ENCODE peak calls at places on chromosomes 16 and 17, in ten cellular contexts. S, Y, H, T, G, A, M, L, C and J are unnamed samples.

GRCh38 chr16:57544129-57544653 is 1.7 kb downstream of the ADGRG5 start:
- DNase-seq in S (no peak), Y (no peak), A (no peak), C (no peak), T (no peak), M (no peak), G (no peak), L (no peak), H (peak), J (no peak)

GRCh38 chr16:5951486-5951885 is 853.9 kb upstream of the EEF2KMT start:
- DNase-seq in L (no peak), A (no peak), Y (no peak), T (no peak), H (no peak), S (no peak), C (no peak), M (peak), G (no peak), J (no peak)

GRCh38 chr17:8375738-8376259 is 705 bp downstream of the KRABD2 start:
- DNase-seq in S (no peak), T (no peak), M (peak), A (no peak), L (no peak), Y (no peak), G (peak), H (no peak), C (peak), J (no peak)

GRCh38 chr16:1812732-1813163 is 13.9 kb downstream of the HAGH start:
- DNase-seq in S (no peak), H (no peak), M (peak), Y (peak), T (peak), C (peak), L (peak), A (peak), G (peak), J (peak)

GRCh38 chr17:17313350-17313991 is 10.3 kb downstream of the NT5M start:
- DNase-seq in G (peak), Y (peak), S (no peak), C (no peak), T (peak), M (peak), A (peak), L (peak), H (no peak), J (peak)

GRCh38 chr16:84982434-84982833 is 28.9 kb downstream of the ZDHHC7 start:
- DNase-seq in T (no peak), G (no peak), S (no peak), L (no peak), A (no peak), H (no peak), M (no peak), Y (no peak), C (no peak), J (no peak)

GRCh38 chr16:56639045-56639444 is 579 bp downstream of the MT1A start:
- DNase-seq in S (no peak), M (no peak), L (no peak), A (no peak), T (no peak), H (no peak), C (peak), G (no peak), Y (no peak), J (no peak)

GRCh38 chr17:78281249-78281865 is 49.9 kb downstream of the TMEM235 start:
- DNase-seq in M (no peak), H (no peak), Y (no peak), T (no peak), G (no peak), S (no peak), A (no peak), L (no peak), C (no peak), J (no peak)

GRCh38 chr17:45296833-45297124 is 20.0 kb downstream of the MAP3K14 start:
- DNase-seq in Y (no peak), G (peak), C (peak), T (no peak), A (no peak), L (no peak), M (no peak), H (no peak), S (no peak), J (no peak)

GRCh38 chr17:15213381-15214087 is 51.6 kb downstream of the PMP22 start:
- DNase-seq in Y (no peak), M (peak), A (no peak), G (peak), C (no peak), T (no peak), S (no peak), H (no peak), L (peak), J (no peak)

GRCh38 chr16:65666132-65666869 is 544.4 kb upstream of the CDH11 start:
- DNase-seq in Y (no peak), T (no peak), M (peak), G (no peak), A (no peak), H (no peak), C (peak), S (no peak), L (no peak), J (no peak)

GRCh38 chr16:77782694-77783093 is 5.7 kb upstream of the VAT1L start:
- DNase-seq in G (no peak), H (no peak), S (no peak), A (no peak), C (no peak), M (peak), T (no peak), Y (no peak), L (peak), J (no peak)

GRCh38 chr17:57488856-57489255 is 232.5 kb downstream of the MSI2 start:
- DNase-seq in A (peak), S (peak), H (no peak), T (no peak), M (no peak), G (no peak), C (no peak), Y (no peak), L (no peak), J (no peak)

GRCh38 chr17:33154869-33155455 is 138.1 kb downstream of the ASIC2 start:
- DNase-seq in L (no peak), M (no peak), T (no peak), A (no peak), C (no peak), G (no peak), H (no peak), S (no peak), Y (no peak), J (no peak)

GRCh38 chr17:62876063-62876462 is 67.9 kb upstream of the MARCHF10 start:
- DNase-seq in M (peak), H (no peak), A (no peak), S (no peak), L (peak), T (no peak), C (no peak), G (peak), Y (no peak), J (no peak)

GRCh38 chr16:9521749-9522370 is 430.4 kb downstream of the HAPSTR1 start:
- DNase-seq in C (no peak), G (no peak), T (no peak), Y (no peak), H (no peak), A (no peak), S (no peak), M (no peak), L (no peak), J (no peak)

GRCh38 chr16:30068750-30069574 is 3.4 kb downstream of the ALDOA start:
- DNase-seq in C (no peak), A (no peak), M (peak), T (peak), Y (no peak), L (peak), H (no peak), G (peak), S (no peak), J (no peak)

GRCh38 chr17:66126231-66126630 is 65.7 kb downstream of the CEP112 start:
- DNase-seq in H (no peak), L (peak), S (no peak), A (no peak), C (no peak), G (peak), Y (no peak), T (no peak), M (peak), J (no peak)

GRCh38 chr16:11149011-11149616 is 106.9 kb downstream of the SOCS1 start:
- DNase-seq in Y (no peak), T (no peak), G (peak), C (no peak), A (no peak), M (no peak), S (no peak), L (peak), H (no peak), J (peak)

GRCh38 chr16:20398603-20399002 is 5.9 kb downstream of the PDILT start:
- DNase-seq in A (no peak), L (no peak), T (no peak), H (no peak), C (no peak), Y (no peak), S (no peak), G (no peak), M (no peak), J (no peak)

GRCh38 chr17:51275381-51275780 is 15.0 kb downstream of the UTP18 start:
- DNase-seq in A (no peak), Y (no peak), G (peak), L (peak), M (no peak), H (no peak), C (no peak), S (no peak), T (no peak), J (no peak)

GRCh38 chr17:30958187-30958586 is 12.7 kb upstream of the RNF135 start:
- DNase-seq in S (no peak), M (no peak), H (no peak), C (no peak), A (no peak), G (peak), L (peak), T (no peak), Y (no peak), J (no peak)

GRCh38 chr17:50348522-50349240 is 2.8 kb downstream of the XYLT2 start:
- DNase-seq in A (no peak), H (no peak), G (peak), T (no peak), M (peak), C (no peak), S (no peak), Y (no peak), L (peak), J (peak)

GRCh38 chr16:64440005-64440404 is 681.9 kb downstream of the CDH11 start:
- DNase-seq in A (no peak), L (peak), M (no peak), S (no peak), H (no peak), Y (no peak), T (no peak), C (no peak), G (no peak), J (no peak)

GRCh38 chr17:11047228-11047627 is 193.8 kb upstream of the SHISA6 start:
- DNase-seq in T (no peak), L (no peak), S (no peak), A (no peak), Y (no peak), G (no peak), C (no peak), H (no peak), M (no peak), J (no peak)
- TF ChIP-seq CTCF in T (no peak), L (no peak), S (no peak), A (no peak), Y (no peak), G (no peak), C (no peak), H (no peak), M (no peak), J (no peak)

GRCh38 chr16:27269300-27270150 is 953 bp upstream of the NSMCE1 start:
- DNase-seq in M (no peak), A (no peak), H (no peak), Y (no peak), L (no peak), S (no peak), C (no peak), T (no peak), G (no peak), J (no peak)

GRCh38 chr16:27270389-27270788 is 1.8 kb upstream of the NSMCE1 start:
- DNase-seq in M (no peak), C (no peak), G (no peak), H (no peak), S (no peak), L (no peak), Y (no peak), A (no peak), T (no peak), J (no peak)

GRCh38 chr16:27265982-27266381 is 2.6 kb downstream of the NSMCE1 start:
- DNase-seq in S (no peak), A (no peak), Y (no peak), H (no peak), T (no peak), L (no peak), M (no peak), G (no peak), C (no peak), J (no peak)

GRCh38 chr16:27267037-27267677 is 1.4 kb downstream of the NSMCE1 start:
- DNase-seq in L (no peak), Y (no peak), G (no peak), C (no peak), T (no peak), M (no peak), H (no peak), A (no peak), S (no peak), J (no peak)

GRCh38 chr16:27268376-27269299 is at the start of gene NSMCE1:
- DNase-seq in Y (peak), T (peak), M (peak), A (peak), G (peak), C (peak), L (peak), H (peak), S (peak), J (peak)
- TF ChIP-seq CTCF in Y (no peak), T (no peak), M (peak), A (peak), G (no peak), C (no peak), L (peak), H (peak), S (peak), J (peak)

DNA sequence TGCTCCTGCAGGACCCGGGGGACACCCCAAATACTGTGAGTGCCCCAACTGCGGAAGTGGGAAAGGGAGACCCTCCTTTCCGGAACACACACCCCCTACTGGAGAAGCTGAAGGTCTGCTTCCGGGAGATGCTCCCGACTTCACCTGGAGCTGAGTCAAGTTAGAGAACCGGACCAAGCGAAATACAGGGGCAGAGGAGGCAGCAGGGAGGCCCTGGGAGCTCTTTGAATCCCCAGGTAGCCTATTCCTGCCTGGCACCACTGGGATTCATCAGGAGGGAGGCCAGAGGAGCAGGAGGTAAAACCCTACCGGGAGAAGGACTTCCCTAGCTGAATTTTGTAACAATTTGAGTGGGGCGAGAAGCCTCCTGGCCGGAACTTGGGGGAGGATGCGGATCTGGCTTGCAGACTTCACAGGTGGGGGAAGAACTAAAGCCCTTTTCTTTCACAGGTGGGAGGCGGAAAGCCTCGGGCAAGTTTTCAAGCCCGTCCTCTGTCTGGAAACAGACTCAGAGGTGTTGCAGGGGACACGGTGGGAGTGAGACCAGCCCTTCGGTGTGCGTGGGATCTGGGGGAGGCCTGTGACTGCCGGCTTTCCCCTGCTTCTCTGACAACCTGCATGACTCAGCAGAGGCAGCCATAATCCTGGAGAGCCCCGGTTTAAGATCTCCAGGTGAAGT is 22.4 kb upstream of the TEKT1 start:
- DNase-seq in A (no peak), C (no peak), Y (no peak), M (peak), G (no peak), L (no peak), H (no peak), S (no peak), T (no peak), J (no peak)
- TF ChIP-seq CTCF in A (no peak), C (no peak), Y (no peak), M (peak), G (no peak), L (peak), H (no peak), S (no peak), T (no peak), J (peak)

DNA sequence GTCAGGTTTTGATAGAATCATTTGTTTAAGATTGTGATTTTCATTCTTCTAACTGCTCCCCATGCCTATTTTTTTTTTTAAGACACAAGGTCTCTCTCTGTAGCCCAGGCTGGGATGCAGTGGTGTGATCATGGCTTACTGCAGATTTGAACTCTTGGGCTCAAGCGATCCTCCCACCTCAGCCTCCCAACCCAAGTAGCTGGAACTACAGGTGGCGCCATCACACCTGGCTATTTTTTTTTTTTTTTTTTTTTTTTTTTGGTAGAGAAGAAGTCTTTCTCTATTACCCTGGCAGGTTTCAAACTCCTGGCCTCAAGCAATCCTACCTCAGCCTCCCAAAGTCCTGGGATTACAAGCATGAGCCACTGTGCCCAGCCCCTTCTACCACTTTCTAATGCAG is 223.3 kb downstream of the CBLN1 start:
- DNase-seq in H (no peak), A (no peak), S (no peak), L (no peak), C (no peak), M (no peak), Y (no peak), T (no peak), G (no peak), J (no peak)
- TF ChIP-seq CTCF in H (no peak), A (no peak), S (no peak), L (no peak), C (peak), M (peak), Y (no peak), T (no peak), G (no peak), J (no peak)

GRCh38 chr17:37111329-37111728 is 162.6 kb downstream of the AATF start:
- DNase-seq in G (no peak), L (no peak), Y (no peak), T (no peak), H (no peak), S (no peak), C (no peak), M (no peak), A (no peak), J (no peak)
- TF ChIP-seq CTCF in G (no peak), L (no peak), Y (no peak), T (no peak), H (no peak), S (no peak), C (no peak), M (no peak), A (no peak), J (no peak)

DNA sequence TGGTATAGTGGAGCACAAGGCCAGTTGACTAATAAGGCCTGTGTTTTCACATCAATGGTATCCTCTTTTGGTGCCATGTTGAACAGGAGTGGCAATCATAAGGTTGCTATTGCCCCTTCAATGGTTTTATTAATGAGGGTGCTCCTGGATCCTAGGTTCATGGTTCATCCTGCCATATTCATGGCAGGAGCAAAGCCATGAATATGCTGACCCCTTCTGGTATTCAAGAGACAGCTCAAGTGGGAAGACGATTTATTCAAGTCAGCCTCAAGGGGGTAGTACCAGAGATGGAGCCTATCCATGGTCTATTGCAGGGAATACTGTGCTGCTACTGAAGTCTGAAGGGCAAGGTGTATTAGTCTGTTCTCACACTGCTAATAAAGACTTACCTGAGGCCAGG is 2.6 kb downstream of the ABCA9 start:
- DNase-seq in Y (no peak), C (no peak), M (no peak), H (no peak), T (no peak), S (no peak), A (no peak), L (no peak), G (no peak), J (no peak)
- TF ChIP-seq CTCF in Y (no peak), C (no peak), M (no peak), H (no peak), T (no peak), S (no peak), A (no peak), L (peak), G (peak), J (peak)

GRCh38 chr17:48559609-48560451 is 14.9 kb upstream of the HOXB2 start:
- DNase-seq in M (no peak), G (no peak), S (no peak), A (no peak), Y (no peak), H (no peak), C (no peak), T (no peak), L (no peak), J (no peak)
- TF ChIP-seq CTCF in M (no peak), G (no peak), S (no peak), A (no peak), Y (no peak), H (no peak), C (no peak), T (no peak), L (no peak), J (no peak)

GRCh38 chr17:38783227-38783626 is 16.1 kb downstream of the PIP4K2B start:
- DNase-seq in T (no peak), S (no peak), H (no peak), L (no peak), G (no peak), Y (no peak), A (no peak), C (no peak), M (no peak), J (no peak)
- TF ChIP-seq CTCF in T (no peak), S (no peak), H (no peak), L (no peak), G (no peak), Y (no peak), A (no peak), C (no peak), M (no peak), J (no peak)

GRCh38 chr17:82528484-82529265 is 9.1 kb downstream of the FOXK2 start:
- DNase-seq in L (no peak), A (peak), S (peak), M (peak), G (peak), C (peak), Y (peak), H (no peak), T (no peak), J (no peak)
- TF ChIP-seq CTCF in L (peak), A (peak), S (peak), M (peak), G (peak), C (peak), Y (peak), H (no peak), T (no peak), J (peak)